ENCODE peak calls at places on chromosomes 11 and 22, in ten cellular contexts. H is body of pancreas; S is H4; U is stimulated activated CD4-positive, alpha-beta T cell treated with anti-CD3 and anti-CD28 coated beads, Interleukin-2, amount 100 ng/mL, for 48 hours; Z is AG10803; M is fibroblast of the conjunctiva; V is activated CD4-positive, alpha-beta T cell treated with anti-CD3 and anti-CD28 coated beads, Interleukin-2, amount 50 U/mL, for 24 hours; O is AG09319; K is cardiac muscle cell; Y is Calu3. L is an unnamed sample.

GRCh38 chr11:65506770-65507485 is 8.1 kb downstream of the MALAT1 start:
- DNase-seq in H (peak; percentile 68), S (peak; percentile 83), U (no peak), Z (peak; percentile 71), M (no peak), V (no peak), O (peak; percentile 92), K (peak; percentile 64), Y (peak; percentile 43), L (peak; percentile 80)

GRCh38 chr22:24445481-24446290 is 18.3 kb downstream of the ADORA2A start:
- DNase-seq in H (no peak), S (no peak), U (no peak), Z (no peak), M (no peak), V (no peak), O (no peak), K (no peak), Y (no peak), L (no peak)

GRCh38 chr11:73585834-73586575 is 11.9 kb downstream of the FAM168A start:
- DNase-seq in H (no peak), S (no peak), U (no peak), Z (peak; percentile 55), M (no peak), V (no peak), O (no peak), K (no peak), Y (no peak), L (no peak)

GRCh38 chr11:96303067-96303466 is 39.9 kb downstream of the MAML2 start:
- DNase-seq in H (no peak), S (no peak), U (no peak), Z (peak; percentile 64), M (no peak), V (no peak), O (no peak), K (no peak), Y (no peak), L (peak; percentile 59)

GRCh38 chr22:20428496-20429253 is 8.9 kb downstream of the SCARF2 start:
- DNase-seq in H (no peak), S (no peak), U (no peak), Z (no peak), M (no peak), V (no peak), O (no peak), K (no peak), Y (no peak), L (no peak)

GRCh38 chr11:87463486-87464102 is 425.9 kb downstream of the TMEM135 start:
- DNase-seq in H (no peak), S (peak; percentile 23), U (no peak), Z (peak; percentile 34), M (no peak), V (no peak), O (no peak), K (peak; percentile 60), Y (peak; percentile 12), L (peak; percentile 29)

GRCh38 chr11:2260491-2261364 is 9.7 kb downstream of the ASCL2 start:
- DNase-seq in H (no peak), S (no peak), U (no peak), Z (no peak), M (no peak), V (no peak), O (no peak), K (no peak), Y (no peak), L (no peak)

GRCh38 chr22:27629908-27630733 is 171.4 kb downstream of the MN1 start:
- DNase-seq in H (no peak), S (no peak), U (no peak), Z (no peak), M (no peak), V (no peak), O (no peak), K (no peak), Y (no peak), L (no peak)

GRCh38 chr22:37518509-37519267 is 527 bp downstream of the CARD10 start:
- DNase-seq in H (peak; percentile 57), S (no peak), U (no peak), Z (no peak), M (no peak), V (no peak), O (no peak), K (peak; percentile 15), Y (no peak), L (no peak)

GRCh38 chr11:117950320-117950719 is 21.1 kb upstream of the TMPRSS13 start:
- DNase-seq in H (no peak), S (no peak), U (no peak), Z (no peak), M (no peak), V (peak; percentile 54), O (no peak), K (peak; percentile 27), Y (no peak), L (no peak)

GRCh38 chr11:27018902-27019544 is 21.6 kb upstream of the BBOX1 start:
- DNase-seq in H (no peak), S (no peak), U (no peak), Z (no peak), M (no peak), V (no peak), O (no peak), K (no peak), Y (no peak), L (no peak)

GRCh38 chr22:30286813-30287625 is 2.3 kb downstream of the CASTOR1 start:
- DNase-seq in H (peak; percentile 74), S (peak; percentile 21), U (peak; percentile 93), Z (no peak), M (no peak), V (peak; percentile 83), O (no peak), K (peak; percentile 62), Y (peak; percentile 91), L (no peak)

GRCh38 chr11:74671520-74672196 is 59.6 kb downstream of the CHRDL2 start:
- DNase-seq in H (no peak), S (no peak), U (no peak), Z (peak; percentile 83), M (no peak), V (no peak), O (no peak), K (no peak), Y (no peak), L (peak; percentile 36)

GRCh38 chr22:45475063-45475747 is 27.5 kb upstream of the FBLN1 start:
- DNase-seq in H (no peak), S (no peak), U (no peak), Z (peak; percentile 59), M (peak; percentile 77), V (no peak), O (no peak), K (no peak), Y (no peak), L (no peak)

GRCh38 chr22:46368422-46368821 is 32.9 kb downstream of the TRMU start:
- DNase-seq in H (no peak), S (no peak), U (no peak), Z (no peak), M (no peak), V (no peak), O (no peak), K (no peak), Y (no peak), L (no peak)

GRCh38 chr11:63866211-63866610 is 27.3 kb downstream of the MARK2 start:
- DNase-seq in H (peak; percentile 86), S (peak; percentile 39), U (peak; percentile 71), Z (peak; percentile 66), M (no peak), V (peak; percentile 82), O (no peak), K (no peak), Y (peak; percentile 47), L (no peak)

GRCh38 chr11:64123102-64123434 is 42.8 kb downstream of the MACROD1 start:
- DNase-seq in H (peak; percentile 94), S (no peak), U (no peak), Z (no peak), M (no peak), V (no peak), O (no peak), K (no peak), Y (no peak), L (no peak)

GRCh38 chr11:94855666-94856065 is 87.5 kb downstream of the AMOTL1 start:
- DNase-seq in H (no peak), S (no peak), U (no peak), Z (no peak), M (no peak), V (no peak), O (no peak), K (peak; percentile 27), Y (no peak), L (no peak)

L was measured in A172.